ENCODE peak calls at places on chromosome 1, in four cellular contexts. W, U, Q and F are unnamed samples.

GRCh38 chr1:89198500-89199072 is at the start of gene GBP4:
- DNase-seq in W (peak), U (no peak), Q (peak), F (peak)

GRCh38 chr1:26991310-26992116 is 2.0 kb upstream of the TRNP1 start:
- DNase-seq in W (no peak), U (no peak), Q (no peak), F (no peak)

GRCh38 chr1:14567056-14567455 is 31.4 kb upstream of the KAZN start:
- DNase-seq in W (no peak), U (no peak), Q (no peak), F (no peak)

GRCh38 chr1:162530318-162530984 is 31.1 kb upstream of the UAP1 start:
- DNase-seq in W (no peak), U (no peak), Q (no peak), F (no peak)

GRCh38 chr1:243390315-243390875 is 134.6 kb downstream of the SDCCAG8 start:
- DNase-seq in W (no peak), U (no peak), Q (no peak), F (no peak)

GRCh38 chr1:237794071-237794470 is 96.7 kb downstream of the ZP4 start:
- DNase-seq in W (no peak), U (no peak), Q (no peak), F (no peak)

GRCh38 chr1:227428803-227429202 is 110.5 kb upstream of the CDC42BPA start:
- DNase-seq in W (no peak), U (peak), Q (no peak), F (no peak)

GRCh38 chr1:174996474-174996873 is 3.3 kb upstream of the CACYBP start:
- DNase-seq in W (no peak), U (no peak), Q (no peak), F (no peak)

GRCh38 chr1:223712184-223712855 is at the start of gene CAPN2:
- DNase-seq in W (no peak), U (peak), Q (peak), F (peak)

GRCh38 chr1:219555031-219555667 is 57.8 kb downstream of the ZC3H11B start:
- DNase-seq in W (no peak), U (no peak), Q (no peak), F (no peak)

GRCh38 chr1:225919906-225920305 is 4.1 kb downstream of the PYCR2 start:
- DNase-seq in W (peak), U (peak), Q (peak), F (no peak)

GRCh38 chr1:43586136-43586726 is 55.5 kb downstream of the PTPRF start:
- DNase-seq in W (no peak), U (no peak), Q (no peak), F (no peak)

DNA sequence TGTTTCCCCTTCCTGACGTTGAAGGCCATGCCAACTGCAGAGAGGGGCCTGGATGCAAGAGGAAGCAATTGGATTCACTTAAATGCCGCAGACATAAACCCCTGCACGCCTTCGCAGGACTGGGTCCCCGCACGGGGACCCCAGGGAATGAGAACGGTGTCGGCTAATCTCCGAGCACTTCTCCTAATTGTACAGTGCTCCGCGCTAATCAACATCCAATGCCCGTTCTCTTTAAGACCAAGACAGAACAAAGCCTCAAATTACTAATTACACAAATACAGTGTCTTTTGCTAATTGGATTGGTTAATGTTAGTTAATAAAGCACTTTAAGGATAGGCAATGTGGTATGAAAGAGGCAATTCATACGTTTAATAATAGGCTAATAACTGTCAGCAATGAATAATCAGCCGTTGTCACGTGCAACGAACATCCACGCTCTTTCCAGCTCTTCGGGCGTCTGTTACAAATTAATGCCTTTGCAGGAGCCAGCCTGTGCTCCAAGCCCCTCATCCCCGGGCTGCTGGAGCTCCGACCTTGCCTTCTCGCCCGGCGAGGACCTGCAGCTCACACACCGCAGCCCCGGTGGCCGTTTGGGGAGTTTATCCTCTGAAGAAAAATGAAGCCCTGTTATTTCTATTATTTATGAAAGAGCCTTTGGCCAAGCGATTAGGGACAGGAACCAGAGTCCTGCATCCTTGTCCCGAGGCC is 157.8 kb downstream of the PRDM16 start:
- DNase-seq in W (no peak), U (no peak), Q (no peak), F (no peak)
- TF ChIP-seq CTCF in W (no peak), U (no peak), Q (no peak), F (no peak)

DNA sequence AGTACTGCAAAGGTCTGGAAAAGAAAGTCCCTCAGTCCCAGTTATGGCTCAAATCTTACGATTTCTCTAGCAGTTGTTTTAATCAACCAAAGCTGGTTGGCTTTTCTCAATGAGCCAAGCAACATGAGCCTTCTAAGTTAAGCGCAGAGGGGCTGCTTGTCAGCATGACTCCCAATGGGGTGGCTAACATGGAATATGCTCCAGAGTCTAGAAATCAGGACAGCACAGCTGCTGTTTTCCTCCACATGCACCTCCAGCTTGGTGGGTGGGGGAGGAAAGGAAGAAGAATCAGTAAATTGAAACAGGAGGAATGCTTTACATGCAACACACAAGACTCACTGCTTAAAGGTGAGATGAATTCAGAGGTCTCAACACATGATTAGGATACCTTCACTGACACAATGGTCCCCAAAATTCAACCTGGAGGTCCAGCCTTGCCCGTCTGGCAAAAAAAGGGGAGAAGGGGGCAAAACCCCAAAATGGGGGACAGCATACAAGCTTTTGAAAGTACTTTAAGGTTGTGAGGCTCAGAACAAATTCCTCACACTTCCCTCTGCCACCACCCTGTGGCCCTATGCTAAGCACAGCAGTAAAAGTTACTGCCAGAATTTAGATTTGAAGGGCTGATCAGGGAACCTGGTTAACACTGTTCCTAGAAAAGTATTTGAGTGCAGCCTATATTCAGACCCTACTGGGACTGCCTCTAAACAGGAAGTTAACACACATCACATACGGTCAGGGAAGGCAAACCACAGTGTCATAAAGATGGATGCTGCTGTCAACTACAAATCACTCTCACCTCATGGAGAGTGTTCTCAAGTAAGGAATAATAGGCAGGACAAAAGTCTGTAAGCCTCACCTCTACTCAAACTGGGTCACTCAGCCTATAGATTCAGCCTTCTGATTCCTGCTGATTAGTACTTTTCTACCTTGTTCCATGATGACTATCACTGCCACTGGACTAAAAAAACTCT is 2.6 kb downstream of the GATAD2B start:
- DNase-seq in W (peak), U (no peak), Q (no peak), F (no peak)
- H3K27ac ChIP-seq in W (peak), U (no peak), Q (no peak), F (peak)

GRCh38 chr1:116881879-116882520 is 27.7 kb upstream of the PTGFRN start:
- DNase-seq in W (peak), U (peak), Q (no peak), F (no peak)

GRCh38 chr1:116880952-116881351 is 28.8 kb upstream of the PTGFRN start:
- DNase-seq in W (no peak), U (peak), Q (no peak), F (no peak)

GRCh38 chr1:116877369-116877768 is 32.3 kb upstream of the PTGFRN start:
- DNase-seq in W (no peak), U (no peak), Q (peak), F (no peak)

GRCh38 chr1:116879478-116880133 is 30.1 kb upstream of the PTGFRN start:
- DNase-seq in W (no peak), U (peak), Q (no peak), F (no peak)

GRCh38 chr1:116878804-116879477 is 30.8 kb upstream of the PTGFRN start:
- DNase-seq in W (peak), U (peak), Q (peak), F (no peak)
- TF ChIP-seq CTCF in W (peak), U (no peak), Q (no peak), F (no peak)

GRCh38 chr1:240044620-240045019 is 47.1 kb upstream of the FMN2 start:
- DNase-seq in W (no peak), U (no peak), Q (no peak), F (no peak)
- H3K27ac ChIP-seq in W (no peak), U (no peak), Q (no peak), F (no peak)

DNA sequence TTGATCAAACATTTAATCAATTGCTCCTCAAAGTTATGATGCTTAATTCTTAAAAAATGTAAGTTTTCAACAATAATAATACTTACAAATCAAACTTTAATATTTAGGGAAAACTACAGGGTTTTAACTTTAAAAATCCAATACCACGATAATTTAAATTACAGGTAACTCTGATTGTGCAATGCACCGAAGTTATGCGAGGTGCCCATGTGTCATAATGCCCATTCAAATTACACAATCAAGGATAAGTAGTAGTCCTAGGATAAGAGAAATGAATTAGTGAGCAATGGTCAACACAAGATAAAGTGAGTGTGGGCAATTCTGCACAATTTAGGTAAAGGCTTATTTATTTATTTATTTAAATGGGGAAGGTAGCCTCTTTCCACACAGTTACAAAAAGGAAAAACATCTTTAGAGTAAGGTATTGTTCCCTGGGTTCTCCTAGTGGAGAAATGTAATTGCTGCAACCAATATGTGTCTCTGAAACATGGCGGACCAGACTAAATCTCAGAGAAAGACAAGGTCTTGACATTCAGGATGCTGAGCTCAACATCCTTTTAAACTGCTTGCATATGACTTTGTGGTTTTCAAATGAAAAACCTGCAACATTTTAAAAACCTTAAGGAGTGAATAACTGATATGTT is 164.2 kb downstream of the TTLL7 start:
- DNase-seq in W (no peak), U (no peak), Q (no peak), F (no peak)
- TF ChIP-seq CTCF in W (no peak), U (no peak), Q (no peak), F (no peak)

DNA sequence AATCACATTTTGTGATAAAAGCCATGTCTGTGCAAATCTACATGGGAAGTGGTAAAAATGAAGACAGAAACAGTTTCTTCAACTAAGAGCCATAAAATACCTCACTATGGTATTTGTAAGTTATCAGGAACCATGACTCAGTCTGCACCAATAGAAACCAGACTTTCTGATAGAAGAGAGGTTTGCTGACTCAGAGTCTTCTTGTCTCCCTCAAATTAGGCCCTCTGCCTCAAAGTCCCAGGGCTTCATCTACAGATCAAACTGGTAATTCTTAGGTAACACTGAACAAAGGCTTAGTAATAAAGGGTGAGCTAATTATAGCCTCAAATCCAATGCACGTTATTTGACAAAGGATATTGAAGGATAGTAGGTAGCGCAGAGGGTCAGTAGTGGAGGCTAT is 30.9 kb upstream of the SSX2IP start:
- DNase-seq in W (no peak), U (no peak), Q (no peak), F (no peak)
- H3K27ac ChIP-seq in W (no peak), U (no peak), Q (no peak), F (no peak)

GRCh38 chr1:60088620-60089155 is 15.1 kb upstream of the C1orf87 start:
- DNase-seq in W (no peak), U (no peak), Q (no peak), F (no peak)
- TF ChIP-seq CTCF in W (no peak), U (no peak), Q (peak), F (no peak)